ENCODE peak calls at places on chromosome 4, in five cellular contexts. R is PC-9, H is endodermal cell, N is AG04450, M is spleen. Y is an unnamed sample.

GRCh38 chr4:185358514-185359433 is 37.0 kb downstream of the LRP2BP start:
- DNase-seq in R (peak), H (no peak), N (no peak), M (no peak), Y (no peak)

GRCh38 chr4:6546681-6547447 is 28.1 kb upstream of the MAN2B2 start:
- DNase-seq in R (peak), H (peak), N (peak), M (no peak), Y (peak)

GRCh38 chr4:170047774-170048354 is 21.7 kb upstream of the MFAP3L start:
- DNase-seq in R (peak), H (peak), N (peak), M (no peak), Y (peak)

GRCh38 chr4:65698631-65699030 is 28.3 kb upstream of the EPHA5 start:
- DNase-seq in R (no peak), H (no peak), N (no peak), M (no peak), Y (no peak)

GRCh38 chr4:121139533-121140222 is 24.4 kb downstream of the TNIP3 start:
- DNase-seq in R (no peak), H (no peak), N (peak), M (no peak), Y (no peak)

GRCh38 chr4:30953799-30954198 is 233.6 kb downstream of the PCDH7 start:
- DNase-seq in R (no peak), H (no peak), N (no peak), M (no peak), Y (no peak)

GRCh38 chr4:56653461-56654237 is 27.4 kb downstream of the HOPX start:
- DNase-seq in R (no peak), H (no peak), N (no peak), M (no peak), Y (peak)

GRCh38 chr4:111066447-111066846 is 443.6 kb upstream of the PITX2 start:
- DNase-seq in R (no peak), H (no peak), N (no peak), M (no peak), Y (no peak)

GRCh38 chr4:6377626-6378492 is 94.6 kb downstream of the PPP2R2C start:
- DNase-seq in R (no peak), H (no peak), N (no peak), M (peak), Y (no peak)

GRCh38 chr4:139917896-139918295 is 236.1 kb downstream of the MAML3 start:
- DNase-seq in R (no peak), H (no peak), N (no peak), M (no peak), Y (no peak)

GRCh38 chr4:153916273-153916755 is 127.4 kb upstream of the SFRP2 start:
- DNase-seq in R (no peak), H (no peak), N (no peak), M (no peak), Y (no peak)

GRCh38 chr4:185504098-185505047 is 30.9 kb downstream of the PDLIM3 start:
- DNase-seq in R (no peak), H (no peak), N (peak), M (no peak), Y (peak)

GRCh38 chr4:1922826-1923225 is 51.6 kb downstream of the NSD2 start:
- DNase-seq in R (no peak), H (no peak), N (no peak), M (no peak), Y (no peak)

GRCh38 chr4:102168580-102168979 is 176.7 kb downstream of the SLC39A8 start:
- DNase-seq in R (no peak), H (no peak), N (no peak), M (no peak), Y (no peak)

GRCh38 chr4:102170910-102171309 is 174.4 kb downstream of the SLC39A8 start:
- DNase-seq in R (no peak), H (no peak), N (no peak), M (no peak), Y (no peak)

GRCh38 chr4:102174800-102175199 is 170.5 kb downstream of the SLC39A8 start:
- DNase-seq in R (no peak), H (no peak), N (peak), M (no peak), Y (no peak)

GRCh38 chr4:102169345-102169744 is 175.9 kb downstream of the SLC39A8 start:
- DNase-seq in R (no peak), H (peak), N (no peak), M (no peak), Y (no peak)

GRCh38 chr4:102172341-102172740 is 172.9 kb downstream of the SLC39A8 start:
- DNase-seq in R (no peak), H (peak), N (no peak), M (no peak), Y (no peak)
- H3K27ac ChIP-seq in R (no peak), H (no peak), N (no peak), M (no peak), Y (no peak)

GRCh38 chr4:109302366-109303140 is at the start of gene COL25A1:
- DNase-seq in R (no peak), H (peak), N (no peak), M (peak), Y (no peak)

GRCh38 chr4:109303141-109303499 is 662 bp upstream of the COL25A1 start:
- DNase-seq in R (no peak), H (no peak), N (no peak), M (no peak), Y (peak)

GRCh38 chr4:109296545-109296944 is 5.9 kb downstream of the COL25A1 start:
- DNase-seq in R (no peak), H (no peak), N (no peak), M (no peak), Y (no peak)

GRCh38 chr4:109298279-109299010 is 4.0 kb downstream of the COL25A1 start:
- DNase-seq in R (no peak), H (no peak), N (no peak), M (no peak), Y (peak)

DNA sequence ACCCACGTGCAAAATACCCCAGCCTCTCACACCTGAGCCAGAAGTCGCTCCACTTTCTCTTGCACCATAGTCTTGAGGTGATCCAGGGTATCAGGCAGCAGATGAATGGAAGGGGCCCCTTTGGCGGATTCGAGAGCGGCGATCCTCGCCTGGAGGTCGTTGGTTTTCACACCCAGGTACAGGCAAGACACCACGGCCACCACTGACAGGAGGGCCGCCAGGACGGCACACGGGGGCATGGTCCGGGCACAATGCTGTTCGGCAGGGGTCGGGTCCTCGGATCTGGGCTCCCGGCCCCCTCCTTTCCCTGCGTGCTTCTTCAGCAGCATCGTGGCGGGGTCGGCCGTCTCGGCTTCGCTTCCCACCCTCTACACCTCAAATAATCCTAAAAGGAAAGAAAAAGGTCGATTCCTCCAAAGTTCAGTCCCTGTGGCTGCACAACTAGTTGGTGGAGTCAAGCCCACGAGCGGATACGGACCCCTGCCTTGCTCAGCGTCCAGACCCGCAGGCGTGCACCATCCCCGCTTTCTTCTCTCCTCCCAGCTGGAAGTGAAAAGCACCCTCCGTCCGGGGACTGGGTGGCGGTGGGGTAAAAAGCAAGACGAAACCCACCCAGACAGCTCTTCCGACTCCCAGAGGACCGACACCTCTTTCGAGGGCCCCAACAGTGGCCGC is 630 bp downstream of the COL25A1 start:
- DNase-seq in R (no peak), H (peak), N (no peak), M (no peak), Y (no peak)
- H3K4me3 ChIP-seq in R (no peak), H (peak), N (peak), M (peak), Y (no peak)

GRCh38 chr4:80012291-80012690 is 60.7 kb downstream of the ANTXR2 start:
- DNase-seq in R (no peak), H (no peak), N (no peak), M (no peak), Y (no peak)

GRCh38 chr4:80014531-80014930 is 58.5 kb downstream of the ANTXR2 start:
- DNase-seq in R (no peak), H (no peak), N (no peak), M (no peak), Y (no peak)

GRCh38 chr4:80017125-80017854 is 55.7 kb downstream of the ANTXR2 start:
- DNase-seq in R (no peak), H (no peak), N (peak), M (no peak), Y (peak)

GRCh38 chr4:80015407-80016189 is 57.4 kb downstream of the ANTXR2 start:
- DNase-seq in R (no peak), H (no peak), N (no peak), M (no peak), Y (no peak)

GRCh38 chr4:80016506-80016905 is 56.5 kb downstream of the ANTXR2 start:
- DNase-seq in R (no peak), H (no peak), N (no peak), M (no peak), Y (no peak)
- H3K27ac ChIP-seq in R (no peak), H (no peak), N (peak), M (peak), Y (no peak)

GRCh38 chr4:138238521-138239292 is 3.4 kb downstream of the SLC7A11 start:
- DNase-seq in R (no peak), H (no peak), N (no peak), M (no peak), Y (no peak)
- H3K4me3 ChIP-seq in R (peak), H (no peak), N (peak), M (no peak), Y (no peak)

GRCh38 chr4:168129046-168129772 is 36.9 kb downstream of the ANXA10 start:
- DNase-seq in R (no peak), H (no peak), N (no peak), M (no peak), Y (no peak)
- H3K27ac ChIP-seq in R (no peak), H (no peak), N (no peak), M (no peak), Y (no peak)

DNA sequence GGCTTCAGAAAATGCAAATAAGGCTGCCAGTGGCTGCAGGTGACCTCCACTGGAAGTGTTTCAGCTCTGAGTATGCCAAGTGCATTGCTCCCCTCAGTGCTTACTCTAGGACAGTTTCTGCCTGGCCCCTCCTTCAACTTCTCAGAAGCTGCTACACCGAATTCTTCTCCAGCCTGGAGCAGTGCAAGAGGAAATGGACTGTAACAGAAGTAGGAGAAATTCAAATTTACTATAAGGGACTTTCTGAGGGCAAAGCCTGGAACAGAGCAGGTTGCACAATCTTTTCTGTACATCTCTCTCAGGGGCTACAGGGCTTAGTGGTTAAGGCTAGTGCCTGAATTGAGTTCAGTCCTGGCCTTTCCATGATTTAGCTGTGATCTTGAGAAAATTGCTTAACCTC is 233.3 kb downstream of the PTTG2 start:
- DNase-seq in R (no peak), H (no peak), N (no peak), M (no peak), Y (no peak)
- H3K4me3 ChIP-seq in R (no peak), H (no peak), N (no peak), M (no peak), Y (no peak)

DNA sequence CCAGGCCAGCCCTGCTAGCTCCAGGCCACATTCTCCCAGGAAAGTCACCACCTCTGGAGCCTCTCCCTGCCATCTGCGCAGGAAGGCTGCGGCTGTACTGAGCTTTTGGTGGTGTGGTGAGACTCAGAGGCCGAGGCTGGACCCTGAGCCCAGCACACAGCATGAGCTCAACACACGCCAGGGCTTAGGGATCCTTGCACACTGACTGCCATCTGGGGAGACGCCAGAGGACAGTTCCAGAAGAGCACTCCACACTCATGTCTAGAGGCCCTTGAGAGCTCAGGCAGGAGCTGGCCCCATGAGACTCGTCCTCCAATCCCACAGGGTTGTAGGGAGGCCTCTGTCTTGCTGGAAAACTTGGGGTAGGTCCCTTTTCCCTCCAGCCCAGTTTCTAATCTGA is 40.6 kb downstream of the ABLIM2 start:
- DNase-seq in R (no peak), H (no peak), N (no peak), M (no peak), Y (no peak)
- H3K27ac ChIP-seq in R (no peak), H (no peak), N (no peak), M (peak), Y (no peak)

GRCh38 chr4:145909331-145909730 is 29.3 kb downstream of the ZNF827 start:
- DNase-seq in R (peak), H (peak), N (no peak), M (peak), Y (peak)
- H3K4me3 ChIP-seq in R (peak), H (no peak), N (no peak), M (no peak), Y (peak)

Y was measured in small intestine.